ENCODE peak calls at places on chromosomes 16 and 17, in four cellular contexts. Q is psoas muscle, I is HAP-1, Y is body of pancreas. S is an unnamed sample.

GRCh38 chr16:79348521-79349306 is 251.8 kb downstream of the MAF start:
- DNase-seq in Q (no peak), I (no peak), Y (no peak), S (no peak)

GRCh38 chr16:82814059-82814458 is 187.3 kb downstream of the CDH13 start:
- DNase-seq in Q (no peak), I (no peak), Y (no peak), S (no peak)

GRCh38 chr17:44830359-44831269 is 527 bp upstream of the GJC1 start:
- DNase-seq in Q (no peak), I (peak; percentile 50), Y (no peak), S (no peak)

GRCh38 chr17:68778726-68779125 is 176.5 kb downstream of the ABCA8 start:
- DNase-seq in Q (no peak), I (no peak), Y (no peak), S (no peak)

GRCh38 chr17:67017895-67018294 is 26.5 kb upstream of the CACNG1 start:
- DNase-seq in Q (no peak), I (no peak), Y (no peak), S (no peak)

GRCh38 chr17:40329981-40330794 is 21.2 kb downstream of the RARA start:
- DNase-seq in Q (peak; percentile 84), I (no peak), Y (peak; percentile 82), S (peak; percentile 70)

GRCh38 chr17:13047016-13047415 is 29.2 kb upstream of the ELAC2 start:
- DNase-seq in Q (no peak), I (no peak), Y (no peak), S (no peak)

GRCh38 chr17:35890774-35891155 is 10.6 kb upstream of the CCL5 start:
- DNase-seq in Q (no peak), I (no peak), Y (peak; percentile 50), S (no peak)

GRCh38 chr16:28596840-28597691 is at the start of gene SULT1A2:
- DNase-seq in Q (no peak), I (no peak), Y (peak; percentile 86), S (peak; percentile 74)

GRCh38 chr17:36590082-36590481 is 1.6 kb upstream of the DHRS11 start:
- DNase-seq in Q (no peak), I (no peak), Y (no peak), S (no peak)

GRCh38 chr17:57296231-57296630 is 39.9 kb downstream of the MSI2 start:
- DNase-seq in Q (no peak), I (peak; percentile 79), Y (no peak), S (no peak)

GRCh38 chr16:89233678-89234490 is 16.4 kb downstream of the ZNF778 start:
- DNase-seq in Q (no peak), I (no peak), Y (no peak), S (no peak)

GRCh38 chr16:89237733-89238132 is 20.2 kb downstream of the ZNF778 start:
- DNase-seq in Q (no peak), I (no peak), Y (no peak), S (no peak)

GRCh38 chr16:89230210-89230609 is 12.7 kb downstream of the ZNF778 start:
- DNase-seq in Q (peak; percentile 61), I (no peak), Y (no peak), S (no peak)

DNA sequence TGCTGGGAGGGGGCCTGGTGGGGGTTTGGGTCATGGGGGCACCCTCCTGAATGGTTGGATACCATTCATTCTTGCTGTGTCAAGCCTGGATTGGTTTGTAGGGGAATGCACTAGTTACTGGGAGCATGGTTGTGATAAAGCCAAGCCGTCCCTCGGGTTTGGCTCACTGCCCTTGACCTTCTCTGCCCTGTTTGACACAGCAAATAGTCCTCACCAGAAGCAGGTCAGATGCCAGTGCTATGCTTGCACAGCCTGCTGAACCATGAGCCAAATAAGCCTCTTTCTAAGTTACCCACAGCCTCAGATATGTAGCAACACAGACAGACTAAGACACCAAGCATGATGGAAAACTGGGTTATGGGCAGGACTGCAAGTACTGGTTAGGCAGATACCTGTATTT is 14.6 kb downstream of the ZNF778 start:
- DNase-seq in Q (no peak), I (no peak), Y (no peak), S (no peak)
- H3K9me3 ChIP-seq in Q (no peaks in the 10 kb centered on the region), I (peaks cover 10% of the 10 kb centered on the region), Y (no peaks in the 10 kb centered on the region), S (peaks cover 1% of the 10 kb centered on the region)

DNA sequence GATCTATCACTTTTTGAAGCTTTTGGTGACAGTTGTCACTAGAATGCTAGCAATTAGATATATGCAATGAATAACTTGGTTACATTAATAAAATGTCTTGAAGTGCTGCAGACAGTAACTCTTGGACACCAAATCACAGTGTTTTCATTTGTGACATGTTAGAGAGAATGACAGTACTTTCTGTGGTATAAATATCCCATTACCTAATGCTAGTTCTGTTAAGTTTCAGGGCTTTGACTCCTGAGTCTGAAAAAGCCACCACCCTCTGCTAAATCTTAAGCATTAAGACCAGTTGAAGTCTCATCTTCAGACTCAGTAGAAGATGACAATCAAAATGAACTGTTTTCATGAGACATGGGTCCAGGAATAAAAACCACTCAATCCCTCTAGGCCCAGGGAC is 10.6 kb upstream of the CPHXL2 start:
- DNase-seq in Q (no peak), I (no peak), Y (no peak), S (no peak)
- H3K9me3 ChIP-seq in Q (no peaks in the 10 kb centered on the region), I (no peaks in the 10 kb centered on the region), Y (no peaks in the 10 kb centered on the region), S (no peaks in the 10 kb centered on the region)

DNA sequence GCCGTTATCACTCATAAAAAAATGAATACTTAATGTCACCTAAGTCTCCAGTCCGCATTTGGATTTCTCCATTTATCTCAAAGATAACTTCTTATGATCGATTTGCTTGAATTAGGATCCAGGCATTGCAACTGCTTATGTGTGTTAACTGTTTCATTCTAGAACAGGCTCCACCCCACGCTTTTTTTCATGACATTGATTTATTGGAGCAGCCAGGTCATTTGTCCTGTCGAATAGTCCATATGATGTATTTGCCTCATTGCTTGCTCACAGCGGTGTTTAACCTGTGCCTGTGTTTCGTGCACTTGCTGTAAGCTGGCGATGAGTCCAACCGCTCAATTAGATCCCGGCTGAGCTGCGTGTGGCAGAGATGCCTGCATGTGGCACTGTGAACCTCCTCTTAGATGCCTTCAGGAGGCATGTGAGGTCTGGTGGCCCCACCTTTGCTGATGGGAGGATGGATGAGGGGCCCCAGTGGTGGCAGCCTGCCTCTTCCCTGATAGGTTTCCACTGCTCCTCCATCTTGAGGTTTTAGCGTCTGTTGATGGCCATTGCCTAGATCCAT is 16.4 kb downstream of the DHX38 start:
- DNase-seq in Q (no peak), I (no peak), Y (no peak), S (no peak)
- H3K9me3 ChIP-seq in Q (no peaks in the 10 kb centered on the region), I (no peaks in the 10 kb centered on the region), Y (no peaks in the 10 kb centered on the region), S (no peaks in the 10 kb centered on the region)

GRCh38 chr16:64870859-64871258 is 251.0 kb downstream of the CDH11 start:
- DNase-seq in Q (no peak), I (no peak), Y (no peak), S (no peak)

GRCh38 chr16:64872101-64872500 is 249.8 kb downstream of the CDH11 start:
- DNase-seq in Q (no peak), I (no peak), Y (no peak), S (no peak)
- H3K9me3 ChIP-seq in Q (no peaks in the 10 kb centered on the region), I (no peaks in the 10 kb centered on the region), Y (no peaks in the 10 kb centered on the region), S (no peaks in the 10 kb centered on the region)

GRCh38 chr16:10408824-10409381 is 23.0 kb downstream of the ATF7IP2 start:
- DNase-seq in Q (no peak), I (no peak), Y (no peak), S (no peak)

GRCh38 chr16:10412935-10413601 is 27.2 kb downstream of the ATF7IP2 start:
- DNase-seq in Q (no peak), I (no peak), Y (no peak), S (no peak)

GRCh38 chr16:10405386-10405939 is 19.6 kb downstream of the ATF7IP2 start:
- DNase-seq in Q (no peak), I (no peak), Y (peak; percentile 40), S (no peak)

DNA sequence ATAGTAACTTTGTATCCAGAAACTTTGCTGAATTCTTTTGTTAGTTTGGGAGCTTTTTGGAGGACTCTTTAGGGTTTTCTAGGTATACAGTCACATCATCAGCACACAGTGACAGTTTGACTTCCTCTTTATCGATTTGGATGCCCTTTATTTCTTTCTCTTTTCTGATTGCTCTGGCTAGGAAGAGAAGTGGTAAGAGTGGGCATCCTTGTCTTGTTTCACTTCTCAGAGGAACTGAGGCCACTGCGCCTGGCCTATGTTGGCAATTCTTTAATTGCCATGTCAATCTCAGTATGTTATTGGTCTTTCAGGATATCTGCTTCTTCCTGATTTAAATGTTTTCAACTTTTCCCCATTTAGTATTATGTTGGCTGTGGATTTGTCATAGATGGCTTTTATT is 24.6 kb downstream of the ATF7IP2 start:
- DNase-seq in Q (no peak), I (no peak), Y (no peak), S (no peak)
- H3K9me3 ChIP-seq in Q (peaks cover 22% of the 10 kb centered on the region), I (peaks cover 11% of the 10 kb centered on the region), Y (peaks cover 32% of the 10 kb centered on the region), S (no peaks in the 10 kb centered on the region)

GRCh38 chr16:35325936-35326335 is 1866.5 kb downstream of the TP53TG3F start:
- DNase-seq in Q (no peak), I (no peak), Y (no peak), S (no peak)
- H3K9me3 ChIP-seq in Q (no peaks in the 10 kb centered on the region), I (no peaks in the 10 kb centered on the region), Y (no peaks in the 10 kb centered on the region), S (no peaks in the 10 kb centered on the region)

DNA sequence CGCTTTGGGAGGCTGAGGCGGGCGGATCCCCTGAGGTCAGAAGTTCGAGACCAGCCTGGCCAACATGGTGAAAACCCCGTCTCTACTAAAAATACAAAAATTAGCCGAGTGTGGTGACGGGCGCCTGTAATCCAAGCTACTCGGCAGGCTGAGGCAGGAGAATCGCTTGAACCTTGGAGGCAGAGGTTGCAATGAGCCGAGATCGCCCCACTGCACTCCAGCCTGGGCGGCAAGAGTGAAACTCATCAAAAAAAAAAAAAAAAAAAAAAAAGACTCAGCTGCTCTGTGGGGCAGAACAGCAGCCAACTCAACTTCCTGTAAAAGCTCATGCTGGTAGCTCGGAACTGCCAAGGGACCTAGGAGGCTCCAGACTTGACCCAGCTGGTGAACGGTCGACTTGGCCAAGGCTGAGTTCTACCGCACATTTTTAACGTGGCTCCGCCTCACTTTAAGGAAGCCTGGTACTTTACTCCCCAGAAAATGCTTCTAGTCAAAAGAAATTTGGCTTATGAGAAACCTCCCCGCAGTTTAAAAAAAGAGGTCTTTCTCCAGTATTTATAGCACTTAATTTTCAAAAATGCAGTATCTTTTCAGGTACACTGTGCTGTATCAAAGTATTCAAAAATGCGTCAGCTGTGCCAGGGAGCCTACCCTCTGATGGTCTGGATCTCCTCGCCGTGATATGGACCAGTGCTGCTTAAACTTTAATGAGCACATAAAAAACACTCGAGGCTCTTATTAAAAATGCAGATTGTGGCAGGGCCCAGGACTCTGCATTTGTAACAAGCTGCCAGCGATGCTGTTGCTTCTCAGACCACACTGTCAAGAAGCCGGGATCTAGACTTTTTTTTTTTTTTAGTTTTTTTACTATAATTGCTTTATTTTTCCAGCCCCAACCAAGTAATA is 1.2 kb upstream of the SMARCD2 start:
- DNase-seq in Q (peak; percentile 74), I (no peak), Y (peak; percentile 68), S (peak; percentile 88)
- H3K9me3 ChIP-seq in Q (no peaks in the 10 kb centered on the region), I (no peaks in the 10 kb centered on the region), Y (peaks cover 4% of the 10 kb centered on the region), S (no peaks in the 10 kb centered on the region)

GRCh38 chr17:27180322-27180721 is 113.6 kb upstream of the WSB1 start:
- DNase-seq in Q (no peak), I (no peak), Y (no peak), S (no peak)

GRCh38 chr17:27181935-27182334 is 112.0 kb upstream of the WSB1 start:
- DNase-seq in Q (no peak), I (no peak), Y (no peak), S (no peak)
- H3K9me3 ChIP-seq in Q (no peaks in the 10 kb centered on the region), I (peaks cover 2% of the 10 kb centered on the region), Y (no peaks in the 10 kb centered on the region), S (no peaks in the 10 kb centered on the region)

S was measured in right cardiac atrium.